ENCODE peak calls at places on chromosomes 4 and X, in five cellular contexts. One of them, this sample, is unnamed.

GRCh38 chr4:139144161-139144859 is 32.7 kb downstream of the ELF2 start:
- DNase-seq in neuronal stem cell: no peak
- DNase-seq in AG09309: peak
- DNase-seq in AG10803: peak
- DNase-seq in psoas muscle: peak
- DNase-seq in this sample: peak

GRCh38 chr4:151990201-151990600 is 229.4 kb upstream of the GATB start:
- DNase-seq in neuronal stem cell: no peak
- DNase-seq in AG09309: peak
- DNase-seq in AG10803: peak
- DNase-seq in psoas muscle: no peak
- DNase-seq in this sample: peak

GRCh38 chrX:43964936-43965335 is 8.3 kb downstream of the NDP start:
- DNase-seq in neuronal stem cell: no peak
- DNase-seq in AG09309: no peak
- DNase-seq in AG10803: no peak
- DNase-seq in psoas muscle: no peak
- DNase-seq in this sample: no peak

GRCh38 chr4:3045500-3045850 is 28.9 kb downstream of the HTT-AS start:
- DNase-seq in neuronal stem cell: no peak
- DNase-seq in AG09309: peak
- DNase-seq in AG10803: peak
- DNase-seq in psoas muscle: peak
- DNase-seq in this sample: no peak

GRCh38 chrX:2848806-2849420 is 20.2 kb downstream of the GYG2 start:
- DNase-seq in neuronal stem cell: no peak
- DNase-seq in AG09309: peak
- DNase-seq in AG10803: peak
- DNase-seq in psoas muscle: no peak
- DNase-seq in this sample: no peak

GRCh38 chr4:61461956-61462355 is 261.8 kb downstream of the ADGRL3 start:
- DNase-seq in neuronal stem cell: no peak
- DNase-seq in AG09309: no peak
- DNase-seq in AG10803: no peak
- DNase-seq in psoas muscle: no peak
- DNase-seq in this sample: no peak

GRCh38 chr4:5710065-5710961 is 688 bp upstream of the EVC start:
- DNase-seq in neuronal stem cell: peak
- DNase-seq in AG09309: no peak
- DNase-seq in AG10803: peak
- DNase-seq in psoas muscle: no peak
- DNase-seq in this sample: no peak

GRCh38 chr4:1230971-1231636 is 17.8 kb downstream of the CTBP1 start:
- DNase-seq in neuronal stem cell: no peak
- DNase-seq in AG09309: no peak
- DNase-seq in AG10803: no peak
- DNase-seq in psoas muscle: no peak
- DNase-seq in this sample: no peak

GRCh38 chr4:166887457-166887856 is 346.8 kb downstream of the SPOCK3 start:
- DNase-seq in neuronal stem cell: no peak
- DNase-seq in AG09309: no peak
- DNase-seq in AG10803: no peak
- DNase-seq in psoas muscle: no peak
- DNase-seq in this sample: no peak

GRCh38 chrX:120625366-120625765 is 4.5 kb downstream of the C1GALT1C1 start:
- DNase-seq in neuronal stem cell: no peak
- DNase-seq in AG09309: no peak
- DNase-seq in AG10803: peak
- DNase-seq in psoas muscle: no peak
- DNase-seq in this sample: no peak

GRCh38 chr4:15955670-15956069 is 7.3 kb downstream of the FGFBP2 start:
- DNase-seq in neuronal stem cell: no peak
- DNase-seq in AG09309: no peak
- DNase-seq in AG10803: no peak
- DNase-seq in psoas muscle: no peak
- DNase-seq in this sample: no peak

GRCh38 chr4:126513596-126513995 is 1119.2 kb upstream of the INTU start:
- DNase-seq in neuronal stem cell: no peak
- DNase-seq in AG09309: no peak
- DNase-seq in AG10803: no peak
- DNase-seq in psoas muscle: no peak
- DNase-seq in this sample: no peak

GRCh38 chr4:74932832-74933561 is at the start of gene PARM1:
- DNase-seq in neuronal stem cell: peak
- DNase-seq in AG09309: no peak
- DNase-seq in AG10803: peak
- DNase-seq in psoas muscle: peak
- DNase-seq in this sample: peak

GRCh38 chrX:48961585-48962091 is 4.2 kb upstream of the OTUD5 start:
- DNase-seq in neuronal stem cell: no peak
- DNase-seq in AG09309: no peak
- DNase-seq in AG10803: no peak
- DNase-seq in psoas muscle: no peak
- DNase-seq in this sample: no peak

GRCh38 chr4:14580061-14580460 is 422.2 kb upstream of the CPEB2 start:
- DNase-seq in neuronal stem cell: no peak
- DNase-seq in AG09309: no peak
- DNase-seq in AG10803: no peak
- DNase-seq in psoas muscle: no peak
- DNase-seq in this sample: no peak

GRCh38 chr4:101178731-101179130 is 168.6 kb downstream of the PPP3CA start:
- DNase-seq in neuronal stem cell: no peak
- DNase-seq in AG09309: no peak
- DNase-seq in AG10803: peak
- DNase-seq in psoas muscle: no peak
- DNase-seq in this sample: no peak

GRCh38 chr4:879730-880079 is 52.4 kb downstream of the GAK start:
- DNase-seq in neuronal stem cell: no peak
- DNase-seq in AG09309: no peak
- DNase-seq in AG10803: no peak
- DNase-seq in psoas muscle: no peak
- DNase-seq in this sample: no peak

GRCh38 chr4:137310156-137310555 is 222.1 kb downstream of the PCDH18 start:
- DNase-seq in neuronal stem cell: no peak
- DNase-seq in AG09309: no peak
- DNase-seq in AG10803: peak
- DNase-seq in psoas muscle: no peak
- DNase-seq in this sample: no peak

GRCh38 chr4:1058198-1058996 is 47.0 kb downstream of the FGFRL1 start:
- DNase-seq in neuronal stem cell: no peak
- DNase-seq in AG09309: no peak
- DNase-seq in AG10803: no peak
- DNase-seq in psoas muscle: no peak
- DNase-seq in this sample: no peak

GRCh38 chrX:38692961-38693360 is 108.3 kb upstream of the MID1IP1 start:
- DNase-seq in neuronal stem cell: no peak
- DNase-seq in AG09309: no peak
- DNase-seq in AG10803: no peak
- DNase-seq in psoas muscle: no peak
- DNase-seq in this sample: no peak

GRCh38 chrX:110403839-110404238 is 45.2 kb downstream of the RTL9 start:
- DNase-seq in neuronal stem cell: no peak
- DNase-seq in AG09309: no peak
- DNase-seq in AG10803: peak
- DNase-seq in psoas muscle: no peak
- DNase-seq in this sample: no peak

GRCh38 chr4:38905657-38906398 is 38.2 kb downstream of the FAM114A1 start:
- DNase-seq in neuronal stem cell: no peak
- DNase-seq in AG09309: no peak
- DNase-seq in AG10803: no peak
- DNase-seq in psoas muscle: no peak
- DNase-seq in this sample: no peak

GRCh38 chr4:173532725-173533511 is 2.9 kb upstream of the HAND2 start:
- DNase-seq in neuronal stem cell: no peak
- DNase-seq in AG09309: no peak
- DNase-seq in AG10803: no peak
- DNase-seq in psoas muscle: no peak
- DNase-seq in this sample: no peak
- H3K4me3 ChIP-seq in neuronal stem cell: peak
- H3K4me3 ChIP-seq in AG09309: no peak
- H3K4me3 ChIP-seq in AG10803: no peak
- H3K4me3 ChIP-seq in psoas muscle: no peak
- H3K4me3 ChIP-seq in this sample: no peak

DNA sequence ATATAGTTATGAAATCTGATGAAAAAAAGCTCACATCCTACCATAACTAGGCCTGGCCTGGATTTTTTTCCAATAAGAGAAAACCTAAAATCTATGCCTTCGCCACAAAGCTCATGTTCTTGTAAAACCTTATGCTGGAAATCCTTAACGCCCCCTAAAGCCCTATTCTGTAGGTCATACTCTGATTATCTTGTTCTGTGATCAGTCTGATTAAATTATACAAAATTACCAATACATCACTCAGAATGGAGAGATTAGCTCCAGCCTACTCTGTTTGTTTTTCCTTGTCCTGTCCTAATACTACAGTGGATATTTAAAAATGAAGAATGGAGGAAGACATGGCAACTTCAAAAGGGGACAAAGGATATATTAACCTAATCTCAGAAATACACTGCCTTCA is 7.2 kb downstream of the ZNF827 start:
- DNase-seq in neuronal stem cell: no peak
- DNase-seq in AG09309: no peak
- DNase-seq in AG10803: no peak
- DNase-seq in psoas muscle: no peak
- DNase-seq in this sample: no peak
- H3K4me3 ChIP-seq in neuronal stem cell: no peak
- H3K4me3 ChIP-seq in AG09309: no peak
- H3K4me3 ChIP-seq in AG10803: no peak
- H3K4me3 ChIP-seq in psoas muscle: no peak
- H3K4me3 ChIP-seq in this sample: no peak

GRCh38 chr4:54224960-54225670 is 4.0 kb upstream of the PDGFRA start:
- DNase-seq in neuronal stem cell: peak
- DNase-seq in AG09309: no peak
- DNase-seq in AG10803: no peak
- DNase-seq in psoas muscle: no peak
- DNase-seq in this sample: no peak
- H3K4me3 ChIP-seq in neuronal stem cell: no peak
- H3K4me3 ChIP-seq in AG09309: no peak
- H3K4me3 ChIP-seq in AG10803: peak
- H3K4me3 ChIP-seq in psoas muscle: no peak
- H3K4me3 ChIP-seq in this sample: no peak

GRCh38 chr4:86556791-86557415 is 37.2 kb upstream of the PTPN13 start:
- DNase-seq in neuronal stem cell: no peak
- DNase-seq in AG09309: no peak
- DNase-seq in AG10803: no peak
- DNase-seq in psoas muscle: no peak
- DNase-seq in this sample: no peak
- H3K4me3 ChIP-seq in neuronal stem cell: no peak
- H3K4me3 ChIP-seq in AG09309: no peak
- H3K4me3 ChIP-seq in AG10803: no peak
- H3K4me3 ChIP-seq in psoas muscle: no peak
- H3K4me3 ChIP-seq in this sample: no peak

GRCh38 chr4:81635747-81636146 is 164.0 kb upstream of the RASGEF1B start:
- DNase-seq in neuronal stem cell: no peak
- DNase-seq in AG09309: no peak
- DNase-seq in AG10803: no peak
- DNase-seq in psoas muscle: no peak
- DNase-seq in this sample: no peak
- H3K4me3 ChIP-seq in neuronal stem cell: no peak
- H3K4me3 ChIP-seq in AG09309: no peak
- H3K4me3 ChIP-seq in AG10803: no peak
- H3K4me3 ChIP-seq in psoas muscle: no peak
- H3K4me3 ChIP-seq in this sample: no peak

GRCh38 chrX:56802921-56803848 is 74.1 kb downstream of the NBDY start:
- DNase-seq in neuronal stem cell: peak
- DNase-seq in AG09309: peak
- DNase-seq in AG10803: peak
- DNase-seq in psoas muscle: peak
- DNase-seq in this sample: no peak
- H3K4me3 ChIP-seq in neuronal stem cell: no peak
- H3K4me3 ChIP-seq in AG09309: peak
- H3K4me3 ChIP-seq in AG10803: no peak
- H3K4me3 ChIP-seq in psoas muscle: peak
- H3K4me3 ChIP-seq in this sample: peak

This sample was measured in keratinocyte.